ENCODE peak calls at places on chromosome 14, in seven cellular contexts. V is PC-3, X is MM.1S, F is Karpas-422, Z is GM23338, S is SK-N-SH, O is hepatocyte. Y is an unnamed sample.

GRCh38 chr14:58313699-58314098 is 15.3 kb downstream of the ARID4A start:
- DNase-seq in V (no peak), X (no peak), F (no peak), Z (no peak), S (no peak), O (no peak), Y (no peak)

GRCh38 chr14:61231810-61232209 is 49.3 kb downstream of the TMEM30B start:
- DNase-seq in V (no peak), X (no peak), F (no peak), Z (no peak), S (no peak), O (no peak), Y (no peak)

GRCh38 chr14:102778616-102779351 is 1.5 kb downstream of the TRAF3 start:
- DNase-seq in V (no peak), X (no peak), F (peak; percentile 73), Z (no peak), S (no peak), O (no peak), Y (no peak)

GRCh38 chr14:69749956-69750355 is 17.0 kb upstream of the SRSF5 start:
- DNase-seq in V (no peak), X (no peak), F (no peak), Z (no peak), S (no peak), O (peak; percentile 44), Y (no peak)

GRCh38 chr14:78606111-78606510 is 435.9 kb downstream of the NRXN3 start:
- DNase-seq in V (no peak), X (no peak), F (no peak), Z (no peak), S (no peak), O (no peak), Y (no peak)

GRCh38 chr14:36047912-36048311 is 128.6 kb downstream of the PTCSC3 start:
- DNase-seq in V (no peak), X (no peak), F (no peak), Z (no peak), S (no peak), O (no peak), Y (no peak)

GRCh38 chr14:67562025-67562775 is 29.1 kb downstream of the PLEKHH1 start:
- DNase-seq in V (no peak), X (no peak), F (no peak), Z (no peak), S (no peak), O (no peak), Y (no peak)

GRCh38 chr14:56874375-56874774 is 64.1 kb upstream of the OTX2 start:
- DNase-seq in V (peak; percentile 70), X (no peak), F (peak; percentile 82), Z (peak; percentile 88), S (no peak), O (peak; percentile 44), Y (peak; percentile 10)

GRCh38 chr14:35988550-35988949 is 162.4 kb downstream of the BRMS1L start:
- DNase-seq in V (no peak), X (no peak), F (peak; percentile 62), Z (no peak), S (no peak), O (no peak), Y (no peak)

GRCh38 chr14:100473249-100473648 is 114.0 kb downstream of the BEGAIN start:
- DNase-seq in V (no peak), X (no peak), F (no peak), Z (no peak), S (no peak), O (no peak), Y (no peak)

GRCh38 chr14:97233319-97233980 is 436.3 kb downstream of the VRK1 start:
- DNase-seq in V (peak; percentile 4), X (no peak), F (no peak), Z (no peak), S (no peak), O (no peak), Y (no peak)
- H3K9me2 ChIP-seq in V (no peaks in the 10 kb centered on the region), X (no peaks in the 10 kb centered on the region), F (no peaks in the 10 kb centered on the region), Z (peaks cover 3% of the 10 kb centered on the region), S (no peaks in the 10 kb centered on the region), O (no peaks in the 10 kb centered on the region), Y (no peaks in the 10 kb centered on the region)

GRCh38 chr14:91143862-91144261 is 30.0 kb downstream of the DGLUCY start:
- DNase-seq in V (no peak), X (no peak), F (no peak), Z (no peak), S (no peak), O (no peak), Y (no peak)
- H3K27ac ChIP-seq in V (no peak overlapping the region), X (no peak overlapping the region), F (no peak overlapping the region), Z (no peak overlapping the region), S (no peak overlapping the region), O (no peak overlapping the region), Y (no peak overlapping the region)

DNA sequence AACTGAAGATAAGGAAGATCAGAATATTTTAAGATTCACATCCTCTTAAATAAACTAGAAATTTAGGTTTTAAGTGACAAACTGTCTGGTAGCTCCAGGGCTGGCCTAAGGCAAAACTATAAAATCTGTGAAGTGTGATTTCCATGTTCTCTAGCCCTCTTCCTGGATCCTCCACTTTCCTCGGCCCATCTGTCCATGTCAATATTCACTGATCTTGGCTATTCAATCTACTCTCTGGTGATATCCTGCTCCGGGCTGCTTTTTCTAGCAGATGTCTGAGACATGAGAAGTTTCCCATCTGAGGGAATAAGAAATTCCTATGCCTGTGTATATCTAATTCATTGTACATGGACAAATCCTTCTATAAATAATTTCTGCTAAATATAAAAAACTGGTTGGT is 500.4 kb downstream of the GALC start:
- DNase-seq in V (no peak), X (no peak), F (no peak), Z (no peak), S (no peak), O (no peak), Y (no peak)
- H3K9me2 ChIP-seq in V (no peaks in the 10 kb centered on the region), X (no peaks in the 10 kb centered on the region), F (no peaks in the 10 kb centered on the region), Z (no peaks in the 10 kb centered on the region), S (no peaks in the 10 kb centered on the region), O (no peaks in the 10 kb centered on the region), Y (no peaks in the 10 kb centered on the region)

GRCh38 chr14:51552275-51552674 is 99.4 kb upstream of the FRMD6 start:
- DNase-seq in V (peak; percentile 44), X (no peak), F (no peak), Z (peak; percentile 46), S (peak; percentile 58), O (no peak), Y (no peak)
- H3K27ac ChIP-seq in V (peak overlapping the region; percentile 72), X (no peak overlapping the region), F (no peak overlapping the region), Z (no peak overlapping the region), S (peak overlapping the region; percentile 87), O (no peak overlapping the region), Y (no peak overlapping the region)

GRCh38 chr14:64098120-64098519 is 196.1 kb downstream of the ESR2 start:
- DNase-seq in V (peak; percentile 6), X (no peak), F (no peak), Z (no peak), S (no peak), O (no peak), Y (no peak)
- H3K9me2 ChIP-seq in V (no peaks in the 10 kb centered on the region), X (no peaks in the 10 kb centered on the region), F (no peaks in the 10 kb centered on the region), Z (no peaks in the 10 kb centered on the region), S (no peaks in the 10 kb centered on the region), O (no peaks in the 10 kb centered on the region), Y (no peaks in the 10 kb centered on the region)

GRCh38 chr14:90651405-90651804 is 164.8 kb downstream of the TTC7B start:
- DNase-seq in V (no peak), X (no peak), F (no peak), Z (no peak), S (no peak), O (no peak), Y (no peak)
- H3K27ac ChIP-seq in V (no peak overlapping the region), X (no peak overlapping the region), F (no peak overlapping the region), Z (no peak overlapping the region), S (no peak overlapping the region), O (no peak overlapping the region), Y (no peak overlapping the region)

GRCh38 chr14:25103820-25104219 is 53.9 kb upstream of the STXBP6 start:
- DNase-seq in V (no peak), X (no peak), F (no peak), Z (no peak), S (no peak), O (no peak), Y (no peak)
- H3K9me2 ChIP-seq in V (no peaks in the 10 kb centered on the region), X (no peaks in the 10 kb centered on the region), F (no peaks in the 10 kb centered on the region), Z (no peaks in the 10 kb centered on the region), S (no peaks in the 10 kb centered on the region), O (no peaks in the 10 kb centered on the region), Y (no peaks in the 10 kb centered on the region)

GRCh38 chr14:96297000-96297399 is 41.0 kb downstream of the BDKRB1 start:
- DNase-seq in V (peak; percentile 40), X (peak; percentile 12), F (peak; percentile 78), Z (peak; percentile 44), S (peak; percentile 31), O (no peak), Y (peak; percentile 54)
- H3K27ac ChIP-seq in V (no peak overlapping the region), X (no peak overlapping the region), F (no peak overlapping the region), Z (no peak overlapping the region), S (no peak overlapping the region), O (no peak overlapping the region), Y (no peak overlapping the region)

GRCh38 chr14:22227084-22227483 is 361.9 kb downstream of the DAD1 start:
- DNase-seq in V (no peak), X (no peak), F (no peak), Z (no peak), S (no peak), O (no peak), Y (no peak)

GRCh38 chr14:22230517-22230916 is 358.5 kb downstream of the DAD1 start:
- DNase-seq in V (no peak), X (no peak), F (no peak), Z (no peak), S (no peak), O (no peak), Y (no peak)

GRCh38 chr14:22231022-22231421 is 358.0 kb downstream of the DAD1 start:
- DNase-seq in V (no peak), X (no peak), F (peak; percentile 56), Z (no peak), S (no peak), O (no peak), Y (peak; percentile 60)

DNA sequence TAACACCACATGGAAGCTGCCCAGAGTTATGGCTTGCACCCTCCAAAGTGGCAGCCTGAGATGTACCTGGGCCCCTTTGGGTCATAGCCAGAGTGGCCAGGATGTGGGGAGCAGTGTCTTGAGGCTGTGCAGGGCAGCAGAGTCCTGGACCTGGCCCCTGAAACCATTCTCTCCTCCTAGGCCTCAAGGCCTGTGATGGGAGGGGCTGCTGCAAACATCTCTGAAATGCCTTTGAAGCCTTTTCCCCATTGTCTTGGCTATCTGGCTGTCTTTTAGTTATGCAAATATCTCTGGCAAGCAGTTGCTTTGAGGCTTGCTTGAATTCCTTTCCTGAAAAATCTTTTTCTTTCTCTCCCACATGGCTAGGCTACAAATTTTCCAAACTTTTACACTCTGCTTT is 356.5 kb downstream of the DAD1 start:
- DNase-seq in V (no peak), X (no peak), F (no peak), Z (peak; percentile 65), S (no peak), O (no peak), Y (no peak)
- H3K9me2 ChIP-seq in V (no peaks in the 10 kb centered on the region), X (no peaks in the 10 kb centered on the region), F (no peaks in the 10 kb centered on the region), Z (peaks cover 7% of the 10 kb centered on the region), S (no peaks in the 10 kb centered on the region), O (no peaks in the 10 kb centered on the region), Y (no peaks in the 10 kb centered on the region)

Y was measured in OCI-LY7.